ENCODE peak calls at places on chromosomes 2 and 18, in ten cellular contexts. M is breast epithelium, I is spleen, G is GM23338, E is HepG2, Q is GM12878, H is stomach, J is H1, B is transverse colon, T is SK-N-SH. Y is an unnamed sample.
A peak's percentile ranks its signal among the peaks of the same experiment; 100 is the strongest.

GRCh38 chr2:135055182-135055786 is 3.2 kb downstream of the RAB3GAP1 start:
- DNase-seq in M (no peak), I (no peak), G (no peak), E (no peak), Q (no peak), H (no peak), J (no peak), B (no peak), T (no peak), Y (no peak)

GRCh38 chr18:57234346-57234745 is 87.5 kb downstream of the BOD1L2 start:
- DNase-seq in M (no peak), I (no peak), G (no peak), E (no peak), Q (no peak), H (no peak), J (no peak), B (no peak), T (no peak), Y (no peak)

GRCh38 chr18:713135-713490 is 683 bp upstream of the ENOSF1 start:
- DNase-seq in M (no peak), I (peak; percentile 75), G (no peak), E (no peak), Q (no peak), H (no peak), J (no peak), B (peak; percentile 12), T (no peak), Y (no peak)

GRCh38 chr18:65852273-65852672 is 101.5 kb downstream of the CDH7 start:
- DNase-seq in M (no peak), I (no peak), G (no peak), E (no peak), Q (no peak), H (no peak), J (no peak), B (no peak), T (no peak), Y (no peak)

GRCh38 chr2:43131890-43132522 is 94.4 kb downstream of the ZFP36L2 start:
- DNase-seq in M (peak; percentile 76), I (peak; percentile 82), G (no peak), E (no peak), Q (no peak), H (no peak), J (no peak), B (no peak), T (peak; percentile 45), Y (no peak)

GRCh38 chr2:158740591-158740990 is 54.5 kb upstream of the DAPL1 start:
- DNase-seq in M (no peak), I (no peak), G (no peak), E (no peak), Q (no peak), H (no peak), J (no peak), B (no peak), T (no peak), Y (no peak)

GRCh38 chr2:142008135-142008744 is 122.6 kb downstream of the LRP1B start:
- DNase-seq in M (no peak), I (no peak), G (no peak), E (no peak), Q (no peak), H (no peak), J (no peak), B (no peak), T (no peak), Y (no peak)

GRCh38 chr2:17547737-17548136 is 7.2 kb downstream of the VSNL1 start:
- DNase-seq in M (no peak), I (no peak), G (no peak), E (no peak), Q (no peak), H (no peak), J (no peak), B (no peak), T (no peak), Y (no peak)

GRCh38 chr2:42086500-42086953 is 38.7 kb downstream of the PKDCC start:
- DNase-seq in M (no peak), I (peak; percentile 73), G (peak; percentile 85), E (peak; percentile 76), Q (no peak), H (peak; percentile 40), J (peak; percentile 65), B (peak; percentile 52), T (peak; percentile 87), Y (no peak)

GRCh38 chr2:191933307-191934105 is 86.6 kb upstream of the CAVIN2 start:
- DNase-seq in M (no peak), I (no peak), G (no peak), E (no peak), Q (peak; percentile 40), H (no peak), J (no peak), B (peak; percentile 34), T (no peak), Y (no peak)

GRCh38 chr2:25131567-25132295 is 36.6 kb downstream of the POMC start:
- DNase-seq in M (no peak), I (peak; percentile 78), G (peak; percentile 60), E (no peak), Q (no peak), H (peak; percentile 30), J (peak; percentile 67), B (peak; percentile 65), T (no peak), Y (no peak)

GRCh38 chr18:57433492-57434176 is 1.5 kb upstream of the ONECUT2 start:
- DNase-seq in M (no peak), I (no peak), G (peak; percentile 9), E (no peak), Q (no peak), H (no peak), J (no peak), B (no peak), T (no peak), Y (no peak)

GRCh38 chr18:55588876-55589595 is 1.0 kb upstream of the TCF4 start:
- DNase-seq in M (no peak), I (no peak), G (no peak), E (no peak), Q (no peak), H (no peak), J (no peak), B (no peak), T (peak; percentile 9), Y (no peak)

GRCh38 chr2:171822520-171823297 is 71.3 kb downstream of the SLC25A12 start:
- DNase-seq in M (no peak), I (no peak), G (no peak), E (no peak), Q (no peak), H (no peak), J (no peak), B (no peak), T (no peak), Y (peak; percentile 49)

GRCh38 chr2:61538920-61539559 is 884 bp upstream of the XPO1 start:
- DNase-seq in M (no peak), I (no peak), G (no peak), E (peak; percentile 54), Q (peak; percentile 23), H (no peak), J (no peak), B (peak; percentile 19), T (peak; percentile 8), Y (no peak)
- TF ChIP-seq POLR2AphosphoS5 in M (peak; percentile 15), I (no peak), G (no peak), E (no peak), Q (no peak), H (peak; percentile 68), J (peak; percentile 46), B (peak; percentile 30), T (no peak), Y (no peak)

DNA sequence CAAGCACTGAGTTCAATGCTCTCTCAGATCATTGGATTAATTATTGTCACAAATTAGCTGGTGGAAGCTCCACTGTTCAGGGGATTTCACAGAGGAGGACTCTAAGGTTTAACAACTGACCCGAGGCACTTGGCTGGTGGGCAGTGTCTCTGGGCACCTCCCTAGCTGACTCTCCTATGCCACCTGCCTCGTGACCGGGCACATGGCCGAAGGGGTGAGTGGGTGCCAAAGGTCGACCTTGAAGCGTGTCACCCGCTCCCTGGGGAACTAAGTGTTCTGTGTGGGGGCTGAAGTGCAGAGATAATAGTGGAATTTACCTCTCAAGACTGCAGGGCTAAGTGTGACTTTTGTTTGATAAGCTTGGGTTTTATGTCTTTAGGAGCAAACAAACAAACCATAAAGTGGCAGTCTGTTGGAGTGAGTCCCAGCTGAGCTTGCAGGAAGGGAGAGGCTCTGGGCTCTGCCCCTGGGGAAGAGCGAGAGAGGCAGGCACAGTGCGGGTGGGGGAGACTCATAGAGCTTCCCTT is 64.8 kb downstream of the BCL2L11 start:
- DNase-seq in M (no peak), I (no peak), G (no peak), E (no peak), Q (no peak), H (peak; percentile 82), J (no peak), B (peak; percentile 88), T (no peak), Y (no peak)
- H3K27ac ChIP-seq in M (peak overlapping the region; percentile 56), I (no peak overlapping the region), G (no peak overlapping the region), E (no peak overlapping the region), Q (no peak overlapping the region), H (peak overlapping the region; percentile 58), J (no peak overlapping the region), B (peak overlapping the region; percentile 41), T (no peak overlapping the region), Y (no peak overlapping the region)

DNA sequence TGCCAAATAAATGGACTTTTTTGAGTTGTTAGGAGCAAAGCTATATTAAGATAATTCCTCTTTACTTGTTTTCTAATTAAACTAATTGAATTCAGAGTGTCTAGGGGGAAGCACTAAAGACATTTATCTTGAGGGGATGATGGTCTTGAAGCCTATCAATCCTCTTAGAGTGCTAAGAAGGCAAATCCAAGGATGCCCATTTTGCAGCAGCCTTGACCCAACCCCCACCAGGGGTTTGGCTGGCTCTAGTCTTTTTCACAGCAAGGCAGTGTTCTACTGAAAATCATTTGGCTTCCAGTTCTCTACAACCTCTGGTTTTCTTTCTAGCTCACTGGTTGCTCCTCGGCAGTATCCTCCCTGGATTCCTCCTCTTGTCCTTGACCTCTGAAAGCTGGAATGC is 6.5 kb upstream of the RAX start:
- DNase-seq in M (no peak), I (no peak), G (no peak), E (no peak), Q (no peak), H (no peak), J (no peak), B (no peak), T (no peak), Y (no peak)
- H3K27me3 ChIP-seq in M (no peaks in the 10 kb centered on the region), I (peaks cover 31% of the 10 kb centered on the region), G (peaks cover 70% of the 10 kb centered on the region), E (no peaks in the 10 kb centered on the region), Q (peaks cover 10% of the 10 kb centered on the region), H (no peaks in the 10 kb centered on the region), J (peaks cover 13% of the 10 kb centered on the region), B (peaks cover 63% of the 10 kb centered on the region), T (peaks cover 53% of the 10 kb centered on the region), Y (peaks cover 58% of the 10 kb centered on the region)

DNA sequence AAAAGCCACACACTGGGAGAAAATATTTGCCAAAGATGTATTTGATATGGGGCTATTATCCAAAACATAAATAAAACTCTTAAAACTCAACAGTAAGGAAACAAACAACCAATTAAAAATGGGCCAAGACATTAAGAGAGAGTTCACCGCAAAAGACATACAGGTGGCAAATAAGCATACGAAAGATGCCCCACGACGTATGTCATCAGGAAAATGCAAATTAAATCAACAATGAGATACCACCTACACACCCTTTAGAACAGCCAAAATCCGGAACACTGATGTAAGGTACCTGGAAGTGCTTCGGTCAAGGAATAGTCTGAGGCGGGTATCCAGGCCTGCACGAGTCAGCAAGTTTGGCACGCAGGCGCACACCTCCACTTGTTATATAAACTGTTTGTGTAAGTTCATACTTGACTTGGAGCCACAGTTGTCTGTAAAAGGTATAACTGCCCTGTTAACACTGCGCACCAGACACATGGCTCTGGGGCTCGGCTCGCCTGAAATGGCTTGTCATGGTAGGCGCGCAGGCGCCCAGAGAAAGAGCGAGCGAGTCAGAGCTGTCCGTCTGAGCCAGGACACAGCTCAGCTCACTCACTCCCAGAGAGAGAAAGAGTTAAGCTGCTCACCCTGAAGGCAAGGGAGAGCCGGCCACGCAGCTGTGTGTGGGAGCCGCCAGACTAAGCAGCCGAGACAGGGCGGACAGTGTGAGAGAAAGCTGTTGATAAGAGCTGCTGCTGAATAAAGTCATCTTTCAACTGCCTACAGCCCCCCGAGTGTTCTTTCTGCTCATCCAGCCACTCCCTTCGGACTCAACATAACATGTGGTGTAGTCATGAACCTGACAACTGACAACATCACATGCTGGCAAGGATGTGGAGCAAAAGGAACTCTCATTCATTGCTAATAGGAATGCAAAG is 87.3 kb downstream of the HNRNPLL start:
- DNase-seq in M (peak; percentile 78), I (no peak), G (no peak), E (no peak), Q (no peak), H (peak; percentile 36), J (no peak), B (peak; percentile 31), T (no peak), Y (no peak)
- TF ChIP-seq POLR2AphosphoS5 in M (peak; percentile 56), I (no peak), G (no peak), E (no peak), Q (no peak), H (peak; percentile 38), J (no peak), B (no peak), T (no peak), Y (no peak)

Y was measured in HL-60.